ENCODE peak calls at places on chromosomes 13 and 19, in six cellular contexts. G is gastrocnemius medialis; E is WERI-Rb-1; S is effector memory CD4-positive, alpha-beta T cell; Y is breast epithelium; Z is fibroblast of lung. H is an unnamed sample.

GRCh38 chr13:59677966-59678814 is 485.5 kb downstream of the DIAPH3 start:
- DNase-seq in G (no peak), E (no peak), S (no peak), Y (no peak), Z (peak; percentile 83), H (no peak)

GRCh38 chr13:100235311-100235901 is 146.5 kb downstream of the PCCA start:
- DNase-seq in G (no peak), E (peak; percentile 40), S (no peak), Y (no peak), Z (peak; percentile 72), H (no peak)

GRCh38 chr19:10911579-10912363 is 16.7 kb downstream of the YIPF2 start:
- DNase-seq in G (no peak), E (no peak), S (no peak), Y (no peak), Z (no peak), H (no peak)

GRCh38 chr13:80040219-80040976 is 300.5 kb downstream of the SPRY2 start:
- DNase-seq in G (no peak), E (no peak), S (no peak), Y (no peak), Z (peak; percentile 96), H (no peak)

GRCh38 chr13:50646070-50646469 is 197.4 kb downstream of the DLEU7 start:
- DNase-seq in G (no peak), E (no peak), S (no peak), Y (no peak), Z (no peak), H (no peak)

GRCh38 chr19:54074851-54075250 is 6.3 kb downstream of the TARM1 start:
- DNase-seq in G (no peak), E (no peak), S (no peak), Y (no peak), Z (no peak), H (no peak)

GRCh38 chr19:14410054-14410774 is 8.9 kb downstream of the DDX39A start:
- DNase-seq in G (no peak), E (no peak), S (peak; percentile 48), Y (no peak), Z (no peak), H (peak; percentile 44)

GRCh38 chr13:37348916-37349653 is 243.6 kb upstream of the CSNK1A1L start:
- DNase-seq in G (no peak), E (no peak), S (no peak), Y (no peak), Z (peak; percentile 57), H (no peak)

GRCh38 chr19:49497047-49497789 is 984 bp downstream of the RPS11 start:
- DNase-seq in G (peak; percentile 48), E (peak; percentile 52), S (peak; percentile 70), Y (no peak), Z (peak; percentile 65), H (peak; percentile 65)

GRCh38 chr19:3969435-3970312 is 1.2 kb downstream of the DAPK3 start:
- DNase-seq in G (peak; percentile 75), E (no peak), S (no peak), Y (peak; percentile 76), Z (peak; percentile 68), H (no peak)

GRCh38 chr13:43303040-43303729 is 279.8 kb downstream of the DNAJC15 start:
- DNase-seq in G (peak; percentile 56), E (peak; percentile 43), S (no peak), Y (peak; percentile 33), Z (peak; percentile 80), H (no peak)

GRCh38 chr19:48999481-49000325 is 6.0 kb downstream of the RUVBL2 start:
- DNase-seq in G (no peak), E (peak; percentile 77), S (peak; percentile 42), Y (no peak), Z (peak; percentile 64), H (peak; percentile 69)

GRCh38 chr19:19217110-19217509 is 5.4 kb downstream of the NCAN start:
- DNase-seq in G (no peak), E (no peak), S (no peak), Y (no peak), Z (peak; percentile 19), H (no peak)

GRCh38 chr19:8577247-8577646 is at the start of gene MYO1F:
- DNase-seq in G (no peak), E (no peak), S (no peak), Y (no peak), Z (no peak), H (peak; percentile 15)

GRCh38 chr19:5609881-5610280 is 12.7 kb downstream of the SAFB2 start:
- DNase-seq in G (no peak), E (no peak), S (no peak), Y (no peak), Z (no peak), H (no peak)

GRCh38 chr13:64239372-64239771 is 2823.7 kb upstream of the PCDH20 start:
- DNase-seq in G (no peak), E (no peak), S (no peak), Y (no peak), Z (peak; percentile 49), H (no peak)

GRCh38 chr13:63351533-63351932 is 1935.9 kb upstream of the PCDH20 start:
- DNase-seq in G (no peak), E (no peak), S (no peak), Y (no peak), Z (peak; percentile 43), H (no peak)

GRCh38 chr19:42091300-42092266 is 15.6 kb downstream of the ZNF574 start:
- DNase-seq in G (no peak), E (no peak), S (no peak), Y (no peak), Z (peak; percentile 59), H (no peak)

GRCh38 chr13:23658929-23659541 is 88.8 kb downstream of the TNFRSF19 start:
- DNase-seq in G (no peak), E (no peak), S (no peak), Y (no peak), Z (no peak), H (no peak)

GRCh38 chr13:84997858-84998257 is 801.4 kb downstream of the SLITRK6 start:
- DNase-seq in G (no peak), E (no peak), S (no peak), Y (no peak), Z (no peak), H (no peak)

GRCh38 chr13:64725492-64725891 is 2504.6 kb downstream of the PCDH9 start:
- DNase-seq in G (no peak), E (no peak), S (no peak), Y (no peak), Z (no peak), H (no peak)

GRCh38 chr13:46664195-46664594 is 111.2 kb downstream of the LRCH1 start:
- DNase-seq in G (no peak), E (no peak), S (no peak), Y (no peak), Z (no peak), H (no peak)

GRCh38 chr13:33231339-33231738 is 54.2 kb downstream of the STARD13 start:
- DNase-seq in G (no peak), E (no peak), S (no peak), Y (no peak), Z (no peak), H (no peak)

GRCh38 chr19:38869160-38869835 is 8.8 kb downstream of the RINL start:
- DNase-seq in G (no peak), E (no peak), S (no peak), Y (no peak), Z (no peak), H (no peak)

GRCh38 chr19:18594096-18594823 is 5.7 kb downstream of the REX1BD start:
- DNase-seq in G (peak; percentile 30), E (peak; percentile 75), S (peak; percentile 59), Y (peak; percentile 65), Z (peak; percentile 72), H (peak; percentile 68)

GRCh38 chr19:8473652-8474476 is 28.6 kb downstream of the PRAM1 start:
- DNase-seq in G (no peak), E (no peak), S (no peak), Y (no peak), Z (no peak), H (no peak)

GRCh38 chr13:99979453-99980200 is 2.0 kb upstream of the ZIC2 start:
- DNase-seq in G (no peak), E (peak; percentile 74), S (no peak), Y (peak; percentile 16), Z (no peak), H (peak; percentile 12)

GRCh38 chr19:35123573-35123972 is 8.0 kb downstream of the FXYD3 start:
- DNase-seq in G (peak; percentile 60), E (no peak), S (no peak), Y (no peak), Z (no peak), H (no peak)

GRCh38 chr19:7004313-7004931 is 16.8 kb downstream of the MBD3L2B start:
- DNase-seq in G (no peak), E (peak; percentile 14), S (no peak), Y (no peak), Z (peak; percentile 46), H (no peak)

GRCh38 chr19:35249848-35250711 is 1.3 kb downstream of the LSR start:
- DNase-seq in G (no peak), E (peak; percentile 4), S (no peak), Y (no peak), Z (no peak), H (no peak)

GRCh38 chr19:3062165-3063105 is at the start of gene TLE5:
- DNase-seq in G (no peak), E (peak; percentile 62), S (peak; percentile 64), Y (no peak), Z (no peak), H (peak; percentile 76)

GRCh38 chr13:75934889-75935288 is 298.8 kb downstream of the LMO7 start:
- DNase-seq in G (no peak), E (no peak), S (no peak), Y (no peak), Z (peak; percentile 9), H (no peak)

GRCh38 chr13:110491869-110492268 is 69.7 kb downstream of the RAB20 start:
- DNase-seq in G (no peak), E (no peak), S (no peak), Y (no peak), Z (no peak), H (no peak)
- H3K9me3 ChIP-seq in G (no peaks in the 10 kb centered on the region), E (no peaks in the 10 kb centered on the region), S (no peaks in the 10 kb centered on the region), Y (no peaks in the 10 kb centered on the region), Z (no peaks in the 10 kb centered on the region), H (no peaks in the 10 kb centered on the region)

GRCh38 chr19:12230751-12231733 is 63.6 kb downstream of the ZNF44 start:
- DNase-seq in G (no peak), E (no peak), S (no peak), Y (no peak), Z (no peak), H (no peak)
- H3K9me3 ChIP-seq in G (no peaks in the 10 kb centered on the region), E (peaks cover 11% of the 10 kb centered on the region), S (no peaks in the 10 kb centered on the region), Y (peaks cover 9% of the 10 kb centered on the region), Z (no peaks in the 10 kb centered on the region), H (peaks cover 6% of the 10 kb centered on the region)

GRCh38 chr13:32040689-32041088 is 9.1 kb downstream of the FRY start:
- DNase-seq in G (no peak), E (no peak), S (no peak), Y (no peak), Z (no peak), H (no peak)
- H3K9me3 ChIP-seq in G (no peaks in the 10 kb centered on the region), E (no peaks in the 10 kb centered on the region), S (no peaks in the 10 kb centered on the region), Y (no peaks in the 10 kb centered on the region), Z (no peaks in the 10 kb centered on the region), H (no peaks in the 10 kb centered on the region)

DNA sequence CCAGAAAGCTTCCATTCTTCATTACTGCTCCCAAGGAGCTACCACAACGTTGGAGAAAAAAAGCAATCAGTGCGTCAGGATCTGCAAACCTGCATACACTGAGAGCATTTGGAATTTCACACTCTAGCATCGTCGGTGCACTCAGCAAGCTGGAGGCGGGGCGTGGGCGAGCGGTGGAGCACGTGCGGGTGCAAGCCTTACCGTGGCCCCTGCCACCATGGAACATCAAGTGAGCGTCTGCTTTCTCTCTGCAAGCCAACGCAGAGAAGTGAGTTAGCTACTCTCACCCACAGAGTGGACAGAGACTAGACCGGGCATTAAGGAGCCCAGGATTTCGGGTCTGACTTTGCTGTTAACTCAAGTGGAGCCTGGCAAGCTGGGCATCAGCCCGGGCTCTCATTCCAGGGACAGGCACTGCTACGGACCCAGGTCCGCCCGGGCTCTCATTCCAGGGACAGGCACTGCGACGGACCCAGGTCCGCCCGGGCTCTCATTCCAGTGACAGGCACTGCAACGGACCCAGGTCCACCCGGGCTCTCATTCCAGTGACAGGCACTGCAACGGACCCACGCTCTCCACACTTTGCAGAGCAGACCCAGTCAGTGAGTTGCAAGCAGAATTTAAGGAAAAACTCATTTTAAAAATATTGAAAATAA is 124.1 kb upstream of the SPACA7 start:
- DNase-seq in G (no peak), E (no peak), S (no peak), Y (no peak), Z (no peak), H (no peak)
- H3K9me3 ChIP-seq in G (no peaks in the 10 kb centered on the region), E (no peaks in the 10 kb centered on the region), S (no peaks in the 10 kb centered on the region), Y (no peaks in the 10 kb centered on the region), Z (no peaks in the 10 kb centered on the region), H (no peaks in the 10 kb centered on the region)